ENCODE peak calls at places on chromosomes 1 and 21, in four cellular contexts. One of them, this sample, is unnamed. For H3K4me1, the result is how much of the 10 kb centered on the place peaks cover.

GRCh38 chr21:45017376-45017960 is 56.9 kb upstream of the ADARB1 start:
- DNase-seq in spleen: peak
- DNase-seq in A673: no peak
- DNase-seq in left ventricle myocardium inferior: no peak
- DNase-seq in this sample: no peak

GRCh38 chr1:96987186-96987703 is 265.7 kb downstream of the PTBP2 start:
- DNase-seq in left ventricle myocardium inferior: no peak
- DNase-seq in spleen: no peak
- DNase-seq in A673: no peak
- DNase-seq in this sample: no peak

GRCh38 chr21:17270234-17270633 is 242.6 kb upstream of the CXADR start:
- DNase-seq in spleen: no peak
- DNase-seq in A673: peak
- DNase-seq in left ventricle myocardium inferior: peak
- DNase-seq in this sample: peak

GRCh38 chr1:118148034-118148433 is 37.0 kb downstream of the SPAG17 start:
- DNase-seq in A673: peak
- DNase-seq in left ventricle myocardium inferior: no peak
- DNase-seq in spleen: no peak
- DNase-seq in this sample: no peak

GRCh38 chr1:246142320-246142893 is 364.7 kb downstream of the SMYD3 start:
- DNase-seq in A673: peak
- DNase-seq in spleen: no peak
- DNase-seq in left ventricle myocardium inferior: no peak
- DNase-seq in this sample: no peak

GRCh38 chr1:17542696-17543095 is 3.2 kb downstream of the ARHGEF10L start:
- DNase-seq in A673: no peak
- DNase-seq in left ventricle myocardium inferior: no peak
- DNase-seq in spleen: no peak
- DNase-seq in this sample: no peak

GRCh38 chr1:51543877-51544276 is 24.8 kb upstream of the EPS15 start:
- DNase-seq in spleen: no peak
- DNase-seq in left ventricle myocardium inferior: no peak
- DNase-seq in A673: no peak
- DNase-seq in this sample: no peak

GRCh38 chr1:62068302-62068936 is 126.2 kb upstream of the L1TD1 start:
- DNase-seq in A673: no peak
- DNase-seq in spleen: no peak
- DNase-seq in left ventricle myocardium inferior: no peak
- DNase-seq in this sample: no peak

GRCh38 chr1:38062361-38063288 is 16.0 kb upstream of the POU3F1 start:
- DNase-seq in spleen: no peak
- DNase-seq in A673: peak
- DNase-seq in left ventricle myocardium inferior: no peak
- DNase-seq in this sample: no peak

GRCh38 chr21:29245104-29245643 is 53.5 kb upstream of the BACH1 start:
- DNase-seq in left ventricle myocardium inferior: no peak
- DNase-seq in A673: no peak
- DNase-seq in spleen: no peak
- DNase-seq in this sample: no peak

GRCh38 chr1:153260980-153261792 is 1.7 kb downstream of the LORICRIN start:
- DNase-seq in spleen: peak
- DNase-seq in left ventricle myocardium inferior: peak
- DNase-seq in A673: peak
- DNase-seq in this sample: peak

GRCh38 chr1:212791261-212791675 is 309 bp downstream of the NSL1 start:
- DNase-seq in spleen: no peak
- DNase-seq in A673: peak
- DNase-seq in left ventricle myocardium inferior: no peak
- DNase-seq in this sample: no peak

GRCh38 chr1:4786061-4786460 is 131.7 kb downstream of the AJAP1 start:
- DNase-seq in left ventricle myocardium inferior: no peak
- DNase-seq in spleen: no peak
- DNase-seq in A673: no peak
- DNase-seq in this sample: no peak

GRCh38 chr21:21163904-21164303 is 165.7 kb downstream of the NCAM2 start:
- DNase-seq in A673: peak
- DNase-seq in left ventricle myocardium inferior: no peak
- DNase-seq in spleen: no peak
- DNase-seq in this sample: no peak

GRCh38 chr1:39436842-39437241 is 54.6 kb upstream of the BMP8A start:
- DNase-seq in left ventricle myocardium inferior: no peak
- DNase-seq in A673: no peak
- DNase-seq in spleen: no peak
- DNase-seq in this sample: no peak

GRCh38 chr21:45293726-45294401 is 6.2 kb upstream of the POFUT2 start:
- DNase-seq in left ventricle myocardium inferior: peak
- DNase-seq in spleen: peak
- DNase-seq in A673: no peak
- DNase-seq in this sample: peak

GRCh38 chr1:233045591-233045990 is 95.2 kb downstream of the NTPCR start:
- DNase-seq in left ventricle myocardium inferior: no peak
- DNase-seq in A673: no peak
- DNase-seq in spleen: no peak
- DNase-seq in this sample: no peak

GRCh38 chr1:232269988-232270387 is 359.9 kb downstream of the SIPA1L2 start:
- DNase-seq in spleen: no peak
- DNase-seq in A673: no peak
- DNase-seq in left ventricle myocardium inferior: no peak
- DNase-seq in this sample: no peak

GRCh38 chr1:83889707-83890106 is 109.2 kb downstream of the TTLL7 start:
- DNase-seq in spleen: no peak
- DNase-seq in left ventricle myocardium inferior: no peak
- DNase-seq in A673: peak
- DNase-seq in this sample: no peak

GRCh38 chr1:52631759-52632331 is 1.1 kb upstream of the SHISAL2A start:
- DNase-seq in A673: no peak
- DNase-seq in spleen: peak
- DNase-seq in left ventricle myocardium inferior: no peak
- DNase-seq in this sample: no peak

GRCh38 chr1:168110896-168111545 is 25.7 kb downstream of the GPR161 start:
- DNase-seq in left ventricle myocardium inferior: no peak
- DNase-seq in spleen: no peak
- DNase-seq in A673: no peak
- DNase-seq in this sample: no peak

GRCh38 chr21:19922122-19922521 is 1076.1 kb upstream of the NCAM2 start:
- DNase-seq in A673: no peak
- DNase-seq in spleen: no peak
- DNase-seq in left ventricle myocardium inferior: no peak
- DNase-seq in this sample: no peak

GRCh38 chr1:184504012-184504694 is 117.3 kb downstream of the C1orf21 start:
- DNase-seq in spleen: no peak
- DNase-seq in left ventricle myocardium inferior: no peak
- DNase-seq in A673: no peak
- DNase-seq in this sample: no peak

GRCh38 chr1:3668585-3669300 is 16.4 kb downstream of the TP73 start:
- DNase-seq in A673: no peak
- DNase-seq in spleen: peak
- DNase-seq in left ventricle myocardium inferior: peak
- DNase-seq in this sample: peak

GRCh38 chr1:223102797-223103533 is 40.1 kb downstream of the TLR5 start:
- DNase-seq in spleen: no peak
- DNase-seq in A673: no peak
- DNase-seq in left ventricle myocardium inferior: peak
- DNase-seq in this sample: peak

GRCh38 chr1:61851849-61852692 is 109.8 kb downstream of the PATJ start:
- DNase-seq in spleen: no peak
- DNase-seq in left ventricle myocardium inferior: no peak
- DNase-seq in A673: peak
- DNase-seq in this sample: no peak

GRCh38 chr21:27269646-27270045 is 302.8 kb upstream of the ADAMTS5 start:
- DNase-seq in A673: no peak
- DNase-seq in left ventricle myocardium inferior: no peak
- DNase-seq in spleen: no peak
- DNase-seq in this sample: no peak

GRCh38 chr1:23555225-23555801 is 4.0 kb downstream of the ID3 start:
- DNase-seq in left ventricle myocardium inferior: no peak
- DNase-seq in spleen: no peak
- DNase-seq in A673: peak
- DNase-seq in this sample: peak

GRCh38 chr1:185279571-185279970 is 37.5 kb downstream of the IVNS1ABP start:
- DNase-seq in A673: no peak
- DNase-seq in left ventricle myocardium inferior: no peak
- DNase-seq in spleen: no peak
- DNase-seq in this sample: no peak

GRCh38 chr21:15140321-15141019 is 75.7 kb upstream of the NRIP1 start:
- DNase-seq in spleen: no peak
- DNase-seq in A673: no peak
- DNase-seq in left ventricle myocardium inferior: no peak
- DNase-seq in this sample: peak

GRCh38 chr1:15345711-15346355 is 63.9 kb upstream of the EFHD2 start:
- DNase-seq in spleen: peak
- DNase-seq in left ventricle myocardium inferior: peak
- DNase-seq in A673: no peak
- DNase-seq in this sample: peak

GRCh38 chr1:77031101-77031662 is 163.9 kb downstream of the ST6GALNAC5 start:
- DNase-seq in A673: no peak
- DNase-seq in spleen: no peak
- DNase-seq in left ventricle myocardium inferior: no peak
- DNase-seq in this sample: no peak

DNA sequence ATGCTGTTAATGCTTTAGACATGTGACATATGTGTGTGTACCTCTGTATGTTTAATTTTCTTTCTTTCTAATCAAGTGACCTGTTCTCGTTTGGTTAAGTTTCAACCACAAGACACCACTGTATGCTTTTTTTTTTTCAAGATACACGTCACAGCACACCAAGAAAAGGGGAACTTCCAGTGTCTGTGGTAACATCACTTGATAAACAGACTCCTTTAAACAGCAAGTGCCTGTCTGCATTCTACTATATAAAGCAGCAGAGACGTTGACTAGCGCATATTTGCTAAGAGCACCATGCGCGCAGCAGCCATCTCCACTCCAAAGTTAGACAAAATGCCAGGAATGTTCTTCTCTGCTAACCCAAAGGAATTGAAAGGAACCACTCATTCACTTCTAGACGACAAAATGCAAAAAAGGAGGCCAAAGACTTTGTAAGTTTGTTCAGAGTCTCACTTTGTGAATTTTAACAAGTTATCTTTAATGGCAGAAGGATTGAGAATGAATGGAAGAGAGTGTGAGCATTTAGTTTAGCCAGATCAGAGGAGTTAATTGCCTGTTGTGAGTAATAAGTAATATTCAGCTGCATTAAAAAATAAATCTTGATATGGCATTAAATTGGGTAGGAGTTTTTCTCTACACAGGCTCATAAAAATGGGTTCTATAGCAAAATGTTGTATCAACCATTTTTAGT is at the start of gene RGS1:
- DNase-seq in left ventricle myocardium inferior: peak
- DNase-seq in A673: no peak
- DNase-seq in spleen: peak
- DNase-seq in this sample: peak
- H3K27ac ChIP-seq in left ventricle myocardium inferior: no peak
- H3K27ac ChIP-seq in A673: no peak
- H3K27ac ChIP-seq in spleen: peak
- H3K27ac ChIP-seq in this sample: no peak

GRCh38 chr1:181104042-181104789 is 15.7 kb downstream of the IER5 start:
- DNase-seq in spleen: no peak
- DNase-seq in left ventricle myocardium inferior: no peak
- DNase-seq in A673: no peak
- DNase-seq in this sample: no peak

GRCh38 chr1:181106479-181106878 is 18.0 kb downstream of the IER5 start:
- DNase-seq in spleen: no peak
- DNase-seq in left ventricle myocardium inferior: no peak
- DNase-seq in A673: no peak
- DNase-seq in this sample: no peak

GRCh38 chr1:181106022-181106312 is 17.5 kb downstream of the IER5 start:
- DNase-seq in left ventricle myocardium inferior: no peak
- DNase-seq in A673: no peak
- DNase-seq in spleen: no peak
- DNase-seq in this sample: no peak

GRCh38 chr1:181104790-181105133 is 16.3 kb downstream of the IER5 start:
- DNase-seq in left ventricle myocardium inferior: no peak
- DNase-seq in spleen: no peak
- DNase-seq in A673: peak
- DNase-seq in this sample: no peak

DNA sequence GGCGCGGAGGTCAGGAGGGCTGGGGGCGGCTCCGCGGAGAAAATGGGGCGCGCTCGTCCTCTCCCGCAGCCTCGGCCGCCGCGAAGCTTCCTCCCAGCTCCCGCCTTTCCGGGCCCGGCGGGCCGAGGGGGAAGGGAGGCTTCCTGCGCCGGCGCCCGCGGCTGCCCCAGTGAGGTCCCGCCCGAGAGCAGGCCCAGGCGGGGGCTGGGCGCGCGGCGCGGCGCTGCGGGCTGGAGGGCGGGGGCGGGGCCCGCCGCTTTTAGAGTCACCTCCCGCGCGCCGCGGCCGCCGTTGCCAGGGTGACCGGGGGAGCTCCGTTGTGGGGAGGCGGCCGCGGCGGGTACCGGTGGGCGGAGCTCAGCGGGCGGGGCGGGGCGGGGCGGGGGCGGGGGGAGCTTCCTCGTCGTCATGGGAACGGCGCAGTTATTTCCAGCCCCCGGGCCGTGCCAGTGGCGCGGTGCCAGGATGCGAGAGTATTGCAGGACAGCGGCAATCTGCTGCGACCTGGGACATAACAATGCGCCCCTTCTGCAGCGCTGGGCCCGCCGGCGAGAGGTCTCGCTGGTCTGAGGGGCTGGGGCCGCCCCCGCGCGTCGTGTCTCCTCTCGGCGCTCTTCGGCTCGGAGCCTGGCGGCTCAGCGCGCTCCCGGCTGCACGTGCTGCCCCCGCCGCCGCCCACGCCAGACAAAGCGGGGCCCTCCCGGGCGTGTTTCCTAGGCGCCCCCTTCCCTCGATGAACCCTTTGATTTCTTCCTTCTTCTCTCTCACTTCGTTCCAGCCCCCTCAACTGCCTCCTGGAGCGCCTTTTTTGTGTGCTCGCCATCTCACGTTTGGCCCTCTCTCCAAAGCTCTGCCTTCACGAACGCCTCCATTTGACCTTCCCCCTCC is 16.9 kb downstream of the IER5 start:
- DNase-seq in spleen: peak
- DNase-seq in A673: peak
- DNase-seq in left ventricle myocardium inferior: peak
- DNase-seq in this sample: peak
- H3K4me1 ChIP-seq in spleen: half or more
- H3K4me1 ChIP-seq in A673: half or more
- H3K4me1 ChIP-seq in left ventricle myocardium inferior: half or more
- H3K4me1 ChIP-seq in this sample: under half

DNA sequence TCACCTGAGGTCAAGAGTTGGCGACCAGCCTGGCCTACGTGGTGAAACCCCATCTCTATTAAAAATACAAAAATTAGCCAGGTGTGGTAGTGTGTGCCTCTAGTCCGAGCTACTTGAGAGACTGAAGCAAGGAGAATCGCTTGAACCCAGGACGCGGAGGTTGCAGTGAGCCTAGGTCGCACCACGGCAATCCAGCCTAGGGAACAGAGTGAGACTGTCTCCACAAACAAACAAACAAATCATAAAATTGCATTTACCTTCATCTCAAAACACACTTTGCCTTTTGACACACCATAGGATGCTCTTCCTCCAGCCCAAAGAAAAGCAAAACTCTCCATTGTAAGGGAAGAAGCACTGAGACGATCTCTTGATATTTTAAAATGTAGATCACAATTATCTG is 4.3 kb downstream of the HNRNPU start:
- DNase-seq in spleen: no peak
- DNase-seq in left ventricle myocardium inferior: no peak
- DNase-seq in A673: no peak
- DNase-seq in this sample: no peak
- H3K27ac ChIP-seq in spleen: peak
- H3K27ac ChIP-seq in left ventricle myocardium inferior: peak
- H3K27ac ChIP-seq in A673: no peak
- H3K27ac ChIP-seq in this sample: peak

GRCh38 chr21:34580181-34580700 is 34.7 kb downstream of the RCAN1 start:
- DNase-seq in left ventricle myocardium inferior: peak
- DNase-seq in A673: no peak
- DNase-seq in spleen: no peak
- DNase-seq in this sample: peak
- H3K4me1 ChIP-seq in left ventricle myocardium inferior: half or more
- H3K4me1 ChIP-seq in A673: under half
- H3K4me1 ChIP-seq in spleen: under half
- H3K4me1 ChIP-seq in this sample: under half

This sample was measured in right cardiac atrium.